ENCODE peak calls at places on chromosomes 2 and 18, in five cellular contexts. Y is aorta; N is AG09319; H is CD4-positive, alpha-beta T cell; G is mucosa of gallbladder. Z is an unnamed sample.
A peak's percentile ranks its signal among the peaks of the same experiment; 100 is the strongest.

GRCh38 chr2:38074047-38074774 is 1.7 kb downstream of the CYP1B1 start:
- DNase-seq in Y (peak; percentile 59), N (no peak), H (no peak), G (no peak), Z (peak; percentile 45)

GRCh38 chr18:8830067-8831060 is 125.0 kb downstream of the MTCL1 start:
- DNase-seq in Y (no peak), N (no peak), H (no peak), G (no peak), Z (no peak)

GRCh38 chr2:110678457-110679336 is 834 bp upstream of the BUB1 start:
- DNase-seq in Y (peak; percentile 43), N (no peak), H (no peak), G (no peak), Z (no peak)

GRCh38 chr2:178227187-178227586 is 32.9 kb downstream of the OSBPL6 start:
- DNase-seq in Y (no peak), N (no peak), H (no peak), G (no peak), Z (no peak)

GRCh38 chr2:229955663-229956062 is 33.4 kb downstream of the FBXO36 start:
- DNase-seq in Y (no peak), N (no peak), H (no peak), G (no peak), Z (no peak)

GRCh38 chr2:152920846-152921245 is 202.4 kb downstream of the ARL6IP6 start:
- DNase-seq in Y (no peak), N (no peak), H (no peak), G (no peak), Z (no peak)

GRCh38 chr2:12169060-12169406 is 422.6 kb downstream of the LPIN1 start:
- DNase-seq in Y (no peak), N (peak; percentile 34), H (no peak), G (peak; percentile 14), Z (no peak)

GRCh38 chr2:53863538-53864227 is 3.9 kb upstream of the GPR75 start:
- DNase-seq in Y (no peak), N (no peak), H (no peak), G (no peak), Z (no peak)

GRCh38 chr2:222798528-222798927 is 62.3 kb upstream of the ACSL3 start:
- DNase-seq in Y (no peak), N (no peak), H (no peak), G (no peak), Z (no peak)

GRCh38 chr18:9103488-9103887 is 989 bp downstream of the NDUFV2 start:
- DNase-seq in Y (no peak), N (no peak), H (no peak), G (no peak), Z (no peak)